ENCODE peak calls at places on chromosome 11, in four cellular contexts. H is AG09319, A is heart right ventricle, N is astrocyte. F is an unnamed sample.

GRCh38 chr11:9947231-9947864 is 283.5 kb downstream of the SWAP70 start:
- DNase-seq in H (no peak), A (no peak), N (no peak), F (no peak)

GRCh38 chr11:29534831-29535230 is 482.0 kb downstream of the KCNA4 start:
- DNase-seq in H (no peak), A (no peak), N (peak), F (no peak)

GRCh38 chr11:102784380-102784779 is 4.0 kb upstream of the MMP10 start:
- DNase-seq in H (no peak), A (no peak), N (no peak), F (no peak)

GRCh38 chr11:57407010-57407409 is 16.6 kb upstream of the PRG2 start:
- DNase-seq in H (no peak), A (peak), N (no peak), F (no peak)

GRCh38 chr11:133047036-133047800 is 485.1 kb downstream of the OPCML start:
- DNase-seq in H (no peak), A (no peak), N (no peak), F (no peak)

GRCh38 chr11:11416917-11417316 is 63.9 kb upstream of the CSNK2A3 start:
- DNase-seq in H (no peak), A (no peak), N (peak), F (no peak)

GRCh38 chr11:2375964-2376551 is 1.1 kb upstream of the CD81 start:
- DNase-seq in H (no peak), A (no peak), N (no peak), F (no peak)

GRCh38 chr11:68584097-68584496 is 100.2 kb upstream of the GAL start:
- DNase-seq in H (no peak), A (peak), N (no peak), F (peak)

GRCh38 chr11:43282607-43283440 is 29.0 kb upstream of the API5 start:
- DNase-seq in H (no peak), A (peak), N (no peak), F (peak)